ENCODE peak calls at places on chromosome 13, in nine cellular contexts. One of them, this sample, is unnamed.
A peak's percentile ranks its signal among the peaks of the same experiment; 100 is the strongest.

GRCh38 chr13:42035905-42036521 is 12.4 kb upstream of the DGKH start:
- DNase-seq in upper lobe of right lung: no peak
- DNase-seq in heart left ventricle: no peak
- DNase-seq in transverse colon: no peak
- DNase-seq in SK-N-SH: no peak
- DNase-seq in neural progenitor cell: no peak
- DNase-seq in A549: no peak
- DNase-seq in gastrocnemius medialis: no peak
- DNase-seq in H9: no peak
- DNase-seq in this sample: no peak

GRCh38 chr13:82766732-82767321 is 1115.4 kb downstream of the SLITRK1 start:
- DNase-seq in upper lobe of right lung: no peak
- DNase-seq in heart left ventricle: no peak
- DNase-seq in transverse colon: no peak
- DNase-seq in SK-N-SH: no peak
- DNase-seq in neural progenitor cell: no peak
- DNase-seq in A549: no peak
- DNase-seq in gastrocnemius medialis: no peak
- DNase-seq in H9: no peak
- DNase-seq in this sample: no peak

GRCh38 chr13:27403252-27403678 is 21.2 kb upstream of the GTF3A start:
- DNase-seq in upper lobe of right lung: no peak
- DNase-seq in heart left ventricle: no peak
- DNase-seq in transverse colon: no peak
- DNase-seq in SK-N-SH: no peak
- DNase-seq in neural progenitor cell: peak; percentile 61
- DNase-seq in A549: no peak
- DNase-seq in gastrocnemius medialis: no peak
- DNase-seq in H9: no peak
- DNase-seq in this sample: no peak

GRCh38 chr13:110712081-110712848 is 1.2 kb upstream of the ING1 start:
- DNase-seq in upper lobe of right lung: peak; percentile 94
- DNase-seq in heart left ventricle: peak; percentile 90
- DNase-seq in transverse colon: peak; percentile 91
- DNase-seq in SK-N-SH: peak; percentile 93
- DNase-seq in neural progenitor cell: peak; percentile 95
- DNase-seq in A549: peak; percentile 61
- DNase-seq in gastrocnemius medialis: peak; percentile 76
- DNase-seq in H9: peak; percentile 86
- DNase-seq in this sample: peak; percentile 77

GRCh38 chr13:42836930-42837329 is 55.5 kb downstream of the FAM216B start:
- DNase-seq in upper lobe of right lung: no peak
- DNase-seq in heart left ventricle: no peak
- DNase-seq in transverse colon: peak; percentile 12
- DNase-seq in SK-N-SH: no peak
- DNase-seq in neural progenitor cell: peak; percentile 25
- DNase-seq in A549: peak; percentile 3
- DNase-seq in gastrocnemius medialis: no peak
- DNase-seq in H9: no peak
- DNase-seq in this sample: peak; percentile 11

GRCh38 chr13:110001622-110002275 is 215.4 kb upstream of the IRS2 start:
- DNase-seq in upper lobe of right lung: no peak
- DNase-seq in heart left ventricle: no peak
- DNase-seq in transverse colon: no peak
- DNase-seq in SK-N-SH: no peak
- DNase-seq in neural progenitor cell: no peak
- DNase-seq in A549: no peak
- DNase-seq in gastrocnemius medialis: no peak
- DNase-seq in H9: no peak
- DNase-seq in this sample: peak; percentile 72

GRCh38 chr13:110521946-110522345 is 39.6 kb downstream of the RAB20 start:
- DNase-seq in upper lobe of right lung: no peak
- DNase-seq in heart left ventricle: no peak
- DNase-seq in transverse colon: no peak
- DNase-seq in SK-N-SH: no peak
- DNase-seq in neural progenitor cell: no peak
- DNase-seq in A549: no peak
- DNase-seq in gastrocnemius medialis: no peak
- DNase-seq in H9: no peak
- DNase-seq in this sample: no peak

GRCh38 chr13:48741377-48741776 is 87.6 kb downstream of the CYSLTR2 start:
- DNase-seq in upper lobe of right lung: no peak
- DNase-seq in heart left ventricle: no peak
- DNase-seq in transverse colon: no peak
- DNase-seq in SK-N-SH: peak; percentile 30
- DNase-seq in neural progenitor cell: no peak
- DNase-seq in A549: no peak
- DNase-seq in gastrocnemius medialis: no peak
- DNase-seq in H9: no peak
- DNase-seq in this sample: peak; percentile 48

GRCh38 chr13:73325351-73326214 is 266.8 kb downstream of the KLF5 start:
- DNase-seq in upper lobe of right lung: no peak
- DNase-seq in heart left ventricle: no peak
- DNase-seq in transverse colon: peak; percentile 42
- DNase-seq in SK-N-SH: no peak
- DNase-seq in neural progenitor cell: no peak
- DNase-seq in A549: no peak
- DNase-seq in gastrocnemius medialis: no peak
- DNase-seq in H9: no peak
- DNase-seq in this sample: peak; percentile 39

GRCh38 chr13:114053026-114053425 is 79.2 kb upstream of the C13orf46 start:
- DNase-seq in upper lobe of right lung: no peak
- DNase-seq in heart left ventricle: peak; percentile 19
- DNase-seq in transverse colon: no peak
- DNase-seq in SK-N-SH: no peak
- DNase-seq in neural progenitor cell: no peak
- DNase-seq in A549: no peak
- DNase-seq in gastrocnemius medialis: no peak
- DNase-seq in H9: no peak
- DNase-seq in this sample: no peak

GRCh38 chr13:108269601-108270328 is at the start of gene TNFSF13B:
- DNase-seq in upper lobe of right lung: peak; percentile 80
- DNase-seq in heart left ventricle: peak; percentile 48
- DNase-seq in transverse colon: peak; percentile 57
- DNase-seq in SK-N-SH: peak; percentile 15
- DNase-seq in neural progenitor cell: peak; percentile 53
- DNase-seq in A549: no peak
- DNase-seq in gastrocnemius medialis: no peak
- DNase-seq in H9: peak; percentile 82
- DNase-seq in this sample: no peak

GRCh38 chr13:109684084-109684835 is 102.1 kb downstream of the IRS2 start:
- DNase-seq in upper lobe of right lung: no peak
- DNase-seq in heart left ventricle: no peak
- DNase-seq in transverse colon: peak; percentile 60
- DNase-seq in SK-N-SH: no peak
- DNase-seq in neural progenitor cell: no peak
- DNase-seq in A549: no peak
- DNase-seq in gastrocnemius medialis: no peak
- DNase-seq in H9: no peak
- DNase-seq in this sample: no peak

GRCh38 chr13:32228330-32229041 is 86.7 kb downstream of the ZAR1L start:
- DNase-seq in upper lobe of right lung: no peak
- DNase-seq in heart left ventricle: no peak
- DNase-seq in transverse colon: no peak
- DNase-seq in SK-N-SH: no peak
- DNase-seq in neural progenitor cell: no peak
- DNase-seq in A549: no peak
- DNase-seq in gastrocnemius medialis: no peak
- DNase-seq in H9: no peak
- DNase-seq in this sample: peak; percentile 5

GRCh38 chr13:75771818-75772217 is 135.7 kb downstream of the LMO7 start:
- DNase-seq in upper lobe of right lung: no peak
- DNase-seq in heart left ventricle: no peak
- DNase-seq in transverse colon: no peak
- DNase-seq in SK-N-SH: no peak
- DNase-seq in neural progenitor cell: no peak
- DNase-seq in A549: peak; percentile 27
- DNase-seq in gastrocnemius medialis: no peak
- DNase-seq in H9: no peak
- DNase-seq in this sample: peak; percentile 77

GRCh38 chr13:74077847-74078246 is 56.4 kb downstream of the KLF12 start:
- DNase-seq in upper lobe of right lung: no peak
- DNase-seq in heart left ventricle: no peak
- DNase-seq in transverse colon: no peak
- DNase-seq in SK-N-SH: no peak
- DNase-seq in neural progenitor cell: no peak
- DNase-seq in A549: no peak
- DNase-seq in gastrocnemius medialis: no peak
- DNase-seq in H9: no peak
- DNase-seq in this sample: no peak

GRCh38 chr13:110265341-110265681 is 41.6 kb downstream of the COL4A1 start:
- DNase-seq in upper lobe of right lung: no peak
- DNase-seq in heart left ventricle: peak; percentile 45
- DNase-seq in transverse colon: no peak
- DNase-seq in SK-N-SH: peak; percentile 70
- DNase-seq in neural progenitor cell: peak; percentile 25
- DNase-seq in A549: no peak
- DNase-seq in gastrocnemius medialis: no peak
- DNase-seq in H9: no peak
- DNase-seq in this sample: no peak

GRCh38 chr13:106230450-106230849 is 305.0 kb downstream of the EFNB2 start:
- DNase-seq in upper lobe of right lung: no peak
- DNase-seq in heart left ventricle: no peak
- DNase-seq in transverse colon: no peak
- DNase-seq in SK-N-SH: no peak
- DNase-seq in neural progenitor cell: no peak
- DNase-seq in A549: no peak
- DNase-seq in gastrocnemius medialis: no peak
- DNase-seq in H9: no peak
- DNase-seq in this sample: peak; percentile 55

GRCh38 chr13:83274679-83275078 is 607.6 kb downstream of the SLITRK1 start:
- DNase-seq in upper lobe of right lung: no peak
- DNase-seq in heart left ventricle: no peak
- DNase-seq in transverse colon: no peak
- DNase-seq in SK-N-SH: no peak
- DNase-seq in neural progenitor cell: no peak
- DNase-seq in A549: no peak
- DNase-seq in gastrocnemius medialis: no peak
- DNase-seq in H9: no peak
- DNase-seq in this sample: no peak

GRCh38 chr13:100336795-100337516 is 248.1 kb downstream of the PCCA start:
- DNase-seq in upper lobe of right lung: no peak
- DNase-seq in heart left ventricle: no peak
- DNase-seq in transverse colon: no peak
- DNase-seq in SK-N-SH: no peak
- DNase-seq in neural progenitor cell: no peak
- DNase-seq in A549: no peak
- DNase-seq in gastrocnemius medialis: no peak
- DNase-seq in H9: no peak
- DNase-seq in this sample: no peak
- H3K27ac ChIP-seq in upper lobe of right lung: no peak overlapping the region
- H3K27ac ChIP-seq in heart left ventricle: no peak overlapping the region
- H3K27ac ChIP-seq in transverse colon: no peak overlapping the region
- H3K27ac ChIP-seq in SK-N-SH: no peak overlapping the region
- H3K27ac ChIP-seq in neural progenitor cell: no peak overlapping the region
- H3K27ac ChIP-seq in A549: no peak overlapping the region
- H3K27ac ChIP-seq in gastrocnemius medialis: no peak overlapping the region
- H3K27ac ChIP-seq in H9: no peak overlapping the region
- H3K27ac ChIP-seq in this sample: no peak overlapping the region

DNA sequence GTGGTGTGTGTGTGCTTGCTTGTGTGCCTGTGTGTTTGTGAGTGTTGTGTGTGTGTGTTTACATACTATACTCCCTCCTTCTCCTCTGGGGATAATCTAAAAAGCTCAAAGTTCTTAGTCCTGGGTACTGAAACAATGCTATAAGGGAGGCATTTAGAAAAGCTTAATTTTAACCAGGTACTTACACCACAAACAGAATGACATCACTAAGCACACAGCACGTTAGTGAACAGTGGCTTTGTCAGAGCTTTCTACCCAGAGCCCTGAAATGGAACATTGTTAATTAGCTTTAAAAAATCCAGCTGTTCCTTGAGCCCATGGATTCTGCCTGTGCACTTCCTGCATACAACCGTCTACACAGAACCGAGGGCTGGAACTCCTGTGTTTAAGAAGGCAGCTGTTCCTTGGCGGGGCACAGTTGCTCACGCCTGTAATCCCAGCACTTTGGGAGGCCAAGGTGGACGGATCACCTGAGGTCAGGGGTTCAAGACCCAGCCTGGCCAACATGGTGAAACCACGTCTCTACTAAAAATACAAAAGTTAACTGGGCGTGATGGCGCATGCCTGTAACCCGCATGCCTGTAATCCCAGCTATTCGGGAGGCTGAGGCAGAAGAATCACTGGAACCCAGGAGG is 69.6 kb upstream of the RNF113B start:
- DNase-seq in upper lobe of right lung: no peak
- DNase-seq in heart left ventricle: no peak
- DNase-seq in transverse colon: no peak
- DNase-seq in SK-N-SH: no peak
- DNase-seq in neural progenitor cell: no peak
- DNase-seq in A549: no peak
- DNase-seq in gastrocnemius medialis: no peak
- DNase-seq in H9: no peak
- DNase-seq in this sample: no peak
- H3K4me1 ChIP-seq in upper lobe of right lung: no peaks in the 10 kb centered on the region
- H3K4me1 ChIP-seq in heart left ventricle: no peaks in the 10 kb centered on the region
- H3K4me1 ChIP-seq in transverse colon: no peaks in the 10 kb centered on the region
- H3K4me1 ChIP-seq in SK-N-SH: no peaks in the 10 kb centered on the region
- H3K4me1 ChIP-seq in neural progenitor cell: no peaks in the 10 kb centered on the region
- H3K4me1 ChIP-seq in A549: no peaks in the 10 kb centered on the region
- H3K4me1 ChIP-seq in gastrocnemius medialis: no peaks in the 10 kb centered on the region
- H3K4me1 ChIP-seq in H9: no peaks in the 10 kb centered on the region
- H3K4me1 ChIP-seq in this sample: no peaks in the 10 kb centered on the region

GRCh38 chr13:60655268-60655667 is 258.2 kb downstream of the TDRD3 start:
- DNase-seq in upper lobe of right lung: no peak
- DNase-seq in heart left ventricle: no peak
- DNase-seq in transverse colon: no peak
- DNase-seq in SK-N-SH: no peak
- DNase-seq in neural progenitor cell: no peak
- DNase-seq in A549: no peak
- DNase-seq in gastrocnemius medialis: no peak
- DNase-seq in H9: no peak
- DNase-seq in this sample: peak; percentile 17

DNA sequence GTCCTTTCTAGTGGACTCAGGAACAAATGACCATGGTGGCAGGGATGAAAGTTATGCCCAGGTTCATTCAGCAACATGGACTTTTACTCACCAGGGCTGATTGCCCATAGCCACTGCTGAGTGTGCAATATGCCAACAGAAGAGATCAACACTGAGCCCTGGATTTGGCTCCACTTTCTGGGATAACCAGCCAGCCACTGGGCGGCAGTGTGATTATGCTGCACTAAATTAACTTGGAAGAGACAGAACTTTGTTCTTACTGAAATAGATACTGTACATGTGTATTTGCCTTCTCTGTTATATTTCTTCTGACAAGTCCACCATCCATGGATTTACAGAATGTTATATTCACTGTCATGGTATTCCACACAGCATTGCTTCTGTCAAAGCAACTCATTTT is 257.4 kb downstream of the TDRD3 start:
- DNase-seq in upper lobe of right lung: no peak
- DNase-seq in heart left ventricle: peak; percentile 33
- DNase-seq in transverse colon: no peak
- DNase-seq in SK-N-SH: no peak
- DNase-seq in neural progenitor cell: peak; percentile 51
- DNase-seq in A549: no peak
- DNase-seq in gastrocnemius medialis: no peak
- DNase-seq in H9: no peak
- DNase-seq in this sample: peak; percentile 35
- TF ChIP-seq CTCF in upper lobe of right lung: peak; percentile 43
- TF ChIP-seq CTCF in heart left ventricle: peak; percentile 60
- TF ChIP-seq CTCF in transverse colon: no peak
- TF ChIP-seq CTCF in SK-N-SH: peak; percentile 34
- TF ChIP-seq CTCF in neural progenitor cell: peak; percentile 66
- TF ChIP-seq CTCF in A549: peak; percentile 24
- TF ChIP-seq CTCF in gastrocnemius medialis: no peak
- TF ChIP-seq CTCF in H9: peak; percentile 66
- TF ChIP-seq CTCF in this sample: peak; percentile 72

GRCh38 chr13:21079761-21080730 is 18.7 kb upstream of the LATS2 start:
- DNase-seq in upper lobe of right lung: no peak
- DNase-seq in heart left ventricle: peak; percentile 40
- DNase-seq in transverse colon: no peak
- DNase-seq in SK-N-SH: no peak
- DNase-seq in neural progenitor cell: no peak
- DNase-seq in A549: no peak
- DNase-seq in gastrocnemius medialis: no peak
- DNase-seq in H9: no peak
- DNase-seq in this sample: no peak
- H3K27ac ChIP-seq in upper lobe of right lung: peak overlapping the region; percentile 37
- H3K27ac ChIP-seq in heart left ventricle: peak overlapping the region; percentile 34
- H3K27ac ChIP-seq in transverse colon: no peak overlapping the region
- H3K27ac ChIP-seq in SK-N-SH: peak overlapping the region; percentile 74
- H3K27ac ChIP-seq in neural progenitor cell: no peak overlapping the region
- H3K27ac ChIP-seq in A549: no peak overlapping the region
- H3K27ac ChIP-seq in gastrocnemius medialis: no peak overlapping the region
- H3K27ac ChIP-seq in H9: no peak overlapping the region
- H3K27ac ChIP-seq in this sample: no peak overlapping the region

This sample was measured in foreskin keratinocyte.